ENCODE peak calls at places on chromosome 9, in ten cellular contexts. R is bronchial epithelial cell; U is nephron progenitor cell; L is fibroblast of mammary gland; D is left lung; P is activated CD8-positive, alpha-beta T cell treated with anti-CD3 and anti-CD28 coated beads for 36 hours; A is endothelial cell; K is AG09309; B is AG04449; N is astrocyte of the cerebellum. J is an unnamed sample.

GRCh38 chr9:14419302-14419937 is 105.5 kb upstream of the NFIB start:
- DNase-seq in R (no peak), U (no peak), L (no peak), D (no peak), P (no peak), A (no peak), K (no peak), B (no peak), N (no peak), J (no peak)

GRCh38 chr9:35683323-35683722 is 6.4 kb downstream of the TPM2 start:
- DNase-seq in R (no peak), U (no peak), L (no peak), D (no peak), P (no peak), A (no peak), K (no peak), B (no peak), N (no peak), J (no peak)

GRCh38 chr9:100437860-100438805 is 11.2 kb downstream of the MSANTD3 start:
- DNase-seq in R (peak), U (peak), L (peak), D (peak), P (peak), A (peak), K (peak), B (no peak), N (peak), J (peak)

GRCh38 chr9:104227108-104227507 is 133.0 kb downstream of the SMC2 start:
- DNase-seq in R (no peak), U (no peak), L (peak), D (no peak), P (no peak), A (no peak), K (no peak), B (no peak), N (no peak), J (no peak)

GRCh38 chr9:29118555-29118954 is 1545.3 kb upstream of the C9orf72 start:
- DNase-seq in R (no peak), U (no peak), L (no peak), D (no peak), P (no peak), A (no peak), K (no peak), B (no peak), N (no peak), J (no peak)

GRCh38 chr9:81264516-81264915 is 424.8 kb downstream of the TLE1 start:
- DNase-seq in R (no peak), U (no peak), L (peak), D (no peak), P (no peak), A (peak), K (no peak), B (no peak), N (peak), J (no peak)

GRCh38 chr9:132141364-132141947 is 20.4 kb upstream of the NTNG2 start:
- DNase-seq in R (no peak), U (peak), L (peak), D (no peak), P (no peak), A (no peak), K (no peak), B (no peak), N (no peak), J (no peak)

GRCh38 chr9:21828853-21829405 is 26.5 kb downstream of the MTAP start:
- DNase-seq in R (peak), U (no peak), L (no peak), D (no peak), P (no peak), A (no peak), K (no peak), B (no peak), N (no peak), J (peak)

GRCh38 chr9:114174876-114175771 is 19.8 kb downstream of the COL27A1 start:
- DNase-seq in R (no peak), U (no peak), L (peak), D (no peak), P (no peak), A (no peak), K (no peak), B (no peak), N (no peak), J (no peak)

DNA sequence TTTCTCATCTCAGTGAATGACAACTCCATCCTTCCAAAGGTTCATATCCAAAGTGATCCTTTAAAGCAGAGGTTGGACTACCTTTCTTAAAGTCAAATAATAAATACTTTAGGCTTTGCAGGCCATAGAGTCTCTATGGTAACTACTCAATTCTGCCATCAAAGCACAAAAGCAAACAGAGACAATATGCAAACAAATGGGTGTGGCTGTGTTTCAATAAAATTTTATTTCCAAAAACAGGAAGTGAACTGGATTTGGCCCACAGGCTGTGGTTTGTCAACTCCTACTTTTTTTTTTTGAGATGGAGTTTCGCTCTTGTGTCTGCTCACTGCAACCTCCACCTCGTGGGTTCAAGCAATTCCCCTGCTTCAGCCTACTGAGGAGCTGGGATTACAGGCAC is 134.0 kb downstream of the CDK5RAP2 start:
- DNase-seq in R (no peak), U (no peak), L (no peak), D (no peak), P (no peak), A (no peak), K (no peak), B (no peak), N (no peak), J (no peak)
- TF ChIP-seq CTCF in R (no peak), U (no peak), L (no peak), D (no peak), P (no peak), A (no peak), K (no peak), B (no peak), N (no peak), J (no peak)

GRCh38 chr9:98538203-98538602 is 170.5 kb downstream of the GABBR2 start:
- DNase-seq in R (no peak), U (no peak), L (no peak), D (no peak), P (no peak), A (no peak), K (no peak), B (no peak), N (no peak), J (no peak)
- TF ChIP-seq CTCF in R (no peak), U (no peak), L (no peak), D (no peak), P (no peak), A (no peak), K (no peak), B (no peak), N (no peak), J (no peak)

GRCh38 chr9:137276757-137277328 is 683 bp upstream of the TOR4A start:
- DNase-seq in R (no peak), U (no peak), L (peak), D (peak), P (no peak), A (peak), K (no peak), B (no peak), N (no peak), J (peak)

GRCh38 chr9:137278061-137278912 is 761 bp downstream of the TOR4A start:
- DNase-seq in R (no peak), U (no peak), L (no peak), D (no peak), P (no peak), A (peak), K (no peak), B (no peak), N (no peak), J (no peak)

GRCh38 chr9:137275937-137276756 is 1.4 kb upstream of the TOR4A start:
- DNase-seq in R (no peak), U (no peak), L (no peak), D (no peak), P (no peak), A (no peak), K (no peak), B (no peak), N (no peak), J (no peak)

GRCh38 chr9:137278913-137279711 is 1.6 kb downstream of the TOR4A start:
- DNase-seq in R (no peak), U (no peak), L (no peak), D (no peak), P (no peak), A (no peak), K (no peak), B (no peak), N (no peak), J (no peak)

GRCh38 chr9:137277329-137278041 is at the start of gene TOR4A:
- DNase-seq in R (peak), U (peak), L (peak), D (peak), P (peak), A (peak), K (no peak), B (peak), N (no peak), J (peak)
- TF ChIP-seq CTCF in R (peak), U (no peak), L (no peak), D (peak), P (no peak), A (no peak), K (peak), B (no peak), N (peak), J (no peak)

GRCh38 chr9:73853547-73853946 is 643.6 kb upstream of the RORB start:
- DNase-seq in R (no peak), U (no peak), L (no peak), D (no peak), P (no peak), A (no peak), K (no peak), B (no peak), N (no peak), J (no peak)
- TF ChIP-seq CTCF in R (no peak), U (no peak), L (no peak), D (no peak), P (no peak), A (no peak), K (no peak), B (no peak), N (no peak), J (no peak)

GRCh38 chr9:84755375-84755774 is 85.8 kb downstream of the NTRK2 start:
- DNase-seq in R (no peak), U (no peak), L (no peak), D (no peak), P (no peak), A (no peak), K (no peak), B (no peak), N (no peak), J (no peak)

GRCh38 chr9:84761137-84761808 is 91.7 kb downstream of the NTRK2 start:
- DNase-seq in R (no peak), U (no peak), L (no peak), D (no peak), P (no peak), A (no peak), K (no peak), B (no peak), N (no peak), J (no peak)

GRCh38 chr9:84758817-84759216 is 89.3 kb downstream of the NTRK2 start:
- DNase-seq in R (no peak), U (no peak), L (no peak), D (no peak), P (no peak), A (no peak), K (no peak), B (no peak), N (no peak), J (no peak)

GRCh38 chr9:84756156-84756555 is 86.6 kb downstream of the NTRK2 start:
- DNase-seq in R (no peak), U (no peak), L (no peak), D (no peak), P (no peak), A (no peak), K (no peak), B (no peak), N (no peak), J (no peak)

DNA sequence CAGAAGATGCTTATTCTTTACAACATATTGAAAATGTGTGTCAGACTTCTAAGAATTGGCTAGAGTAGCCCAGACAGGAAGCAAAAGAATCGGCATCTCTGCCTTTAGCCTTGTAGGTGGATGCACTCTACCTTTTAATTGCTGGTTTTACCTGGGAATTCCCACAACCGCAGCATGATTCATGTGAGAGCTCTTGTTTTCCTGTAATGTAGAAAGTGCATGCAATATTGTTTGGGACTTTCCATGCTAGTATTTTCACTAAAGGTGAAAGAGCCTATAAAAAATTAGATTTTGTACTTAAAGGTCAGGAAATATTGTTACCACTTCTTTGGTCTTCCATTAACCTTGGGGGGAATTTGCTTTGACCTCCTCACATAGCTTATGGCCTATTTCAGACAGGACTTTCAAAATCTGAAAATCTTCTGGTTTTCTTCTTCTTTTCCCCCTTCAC is 89.8 kb downstream of the NTRK2 start:
- DNase-seq in R (peak), U (no peak), L (no peak), D (no peak), P (peak), A (no peak), K (no peak), B (no peak), N (no peak), J (peak)
- TF ChIP-seq CTCF in R (no peak), U (no peak), L (no peak), D (no peak), P (no peak), A (no peak), K (no peak), B (no peak), N (no peak), J (no peak)

GRCh38 chr9:130186051-130186450 is 13.8 kb downstream of the NCS1 start:
- DNase-seq in R (no peak), U (no peak), L (no peak), D (no peak), P (no peak), A (no peak), K (no peak), B (no peak), N (no peak), J (no peak)
- TF ChIP-seq CTCF in R (no peak), U (no peak), L (no peak), D (no peak), P (no peak), A (no peak), K (no peak), B (no peak), N (no peak), J (no peak)

DNA sequence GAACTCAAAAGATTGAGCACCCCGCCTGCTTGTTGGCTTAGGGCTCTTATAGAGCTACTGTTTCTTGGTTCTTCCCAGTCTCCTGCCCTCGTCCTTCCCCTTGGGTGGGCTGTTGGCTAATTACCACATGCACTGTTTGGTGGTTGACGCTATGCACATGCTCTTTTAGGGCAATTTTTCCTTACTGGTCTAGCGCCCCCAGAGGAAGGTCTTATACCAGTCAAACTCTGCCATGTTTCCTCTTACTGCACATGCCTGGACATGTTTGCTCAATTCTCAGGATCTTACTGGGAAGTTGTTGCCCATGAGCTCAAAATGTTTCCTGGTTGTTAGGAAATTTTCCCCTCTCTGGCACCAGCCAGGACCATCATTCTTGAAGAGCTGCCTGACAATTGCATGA is 101.9 kb downstream of the SLC28A3 start:
- DNase-seq in R (peak), U (no peak), L (peak), D (no peak), P (peak), A (no peak), K (no peak), B (no peak), N (no peak), J (no peak)
- TF ChIP-seq CTCF in R (peak), U (no peak), L (peak), D (no peak), P (no peak), A (no peak), K (peak), B (peak), N (no peak), J (no peak)

GRCh38 chr9:42852133-42852532 is 668.7 kb downstream of the SPATA31A6 start:
- DNase-seq in R (peak), U (peak), L (peak), D (peak), P (peak), A (peak), K (no peak), B (no peak), N (no peak), J (peak)
- TF ChIP-seq CTCF in R (peak), U (no peak), L (no peak), D (peak), P (no peak), A (no peak), K (no peak), B (peak), N (no peak), J (no peak)

J was measured in Calu3.